ENCODE peak calls at places on chromosome 11, in four cellular contexts. One of them, this sample, is unnamed.

GRCh38 chr11:94028436-94028835 is 7.3 kb downstream of the HEPHL1 start:
- DNase-seq in WTC11: no peak
- DNase-seq in SK-N-SH: no peak
- DNase-seq in A549: no peak
- DNase-seq in this sample: no peak

GRCh38 chr11:116930177-116930576 is 92.8 kb upstream of the APOA1 start:
- DNase-seq in SK-N-SH: no peak
- DNase-seq in A549: no peak
- DNase-seq in WTC11: no peak
- DNase-seq in this sample: no peak

GRCh38 chr11:134576286-134576685 is 164.2 kb upstream of the B3GAT1 start:
- DNase-seq in WTC11: no peak
- DNase-seq in SK-N-SH: no peak
- DNase-seq in A549: no peak
- DNase-seq in this sample: no peak

GRCh38 chr11:38130514-38130913 is 1532.5 kb upstream of the RAG2 start:
- DNase-seq in A549: no peak
- DNase-seq in SK-N-SH: no peak
- DNase-seq in WTC11: no peak
- DNase-seq in this sample: no peak

GRCh38 chr11:110452720-110453119 is 23.0 kb downstream of the FDX1 start:
- DNase-seq in WTC11: no peak
- DNase-seq in SK-N-SH: no peak
- DNase-seq in A549: no peak
- DNase-seq in this sample: no peak

GRCh38 chr11:70669871-70670683 is 271.7 kb downstream of the CTTN start:
- DNase-seq in SK-N-SH: peak
- DNase-seq in A549: no peak
- DNase-seq in WTC11: no peak
- DNase-seq in this sample: no peak

GRCh38 chr11:67117667-67118058 is 1.4 kb upstream of the KDM2A start:
- DNase-seq in SK-N-SH: no peak
- DNase-seq in WTC11: peak
- DNase-seq in A549: no peak
- DNase-seq in this sample: no peak

GRCh38 chr11:14012836-14013235 is 50.3 kb downstream of the SPON1 start:
- DNase-seq in SK-N-SH: no peak
- DNase-seq in A549: no peak
- DNase-seq in WTC11: no peak
- DNase-seq in this sample: no peak

GRCh38 chr11:27158763-27159679 is 118.4 kb downstream of the BBOX1 start:
- DNase-seq in SK-N-SH: peak
- DNase-seq in A549: peak
- DNase-seq in WTC11: peak
- DNase-seq in this sample: no peak

GRCh38 chr11:21323617-21324016 is 654.2 kb downstream of the NELL1 start:
- DNase-seq in WTC11: no peak
- DNase-seq in SK-N-SH: no peak
- DNase-seq in A549: no peak
- DNase-seq in this sample: no peak

GRCh38 chr11:110735431-110736157 is 23.4 kb upstream of the ARHGAP20 start:
- DNase-seq in WTC11: no peak
- DNase-seq in A549: no peak
- DNase-seq in SK-N-SH: no peak
- DNase-seq in this sample: no peak

GRCh38 chr11:9739108-9739507 is 75.2 kb downstream of the SWAP70 start:
- DNase-seq in A549: no peak
- DNase-seq in SK-N-SH: no peak
- DNase-seq in WTC11: no peak
- DNase-seq in this sample: no peak

GRCh38 chr11:130369141-130369691 is 54.5 kb upstream of the ZBTB44 start:
- DNase-seq in WTC11: no peak
- DNase-seq in SK-N-SH: no peak
- DNase-seq in A549: no peak
- DNase-seq in this sample: no peak

GRCh38 chr11:45182902-45183301 is 36.5 kb downstream of the PRDM11 start:
- DNase-seq in SK-N-SH: peak
- DNase-seq in WTC11: peak
- DNase-seq in A549: peak
- DNase-seq in this sample: no peak
- TF ChIP-seq USF2 in SK-N-SH: no peak
- TF ChIP-seq USF2 in WTC11: no peak
- TF ChIP-seq USF2 in A549: no peak
- TF ChIP-seq USF2 in this sample: no peak

GRCh38 chr11:10862446-10862845 is 4.6 kb upstream of the ZBED5 start:
- DNase-seq in WTC11: no peak
- DNase-seq in A549: no peak
- DNase-seq in SK-N-SH: no peak
- DNase-seq in this sample: no peak
- TF ChIP-seq USF2 in WTC11: no peak
- TF ChIP-seq USF2 in A549: no peak
- TF ChIP-seq USF2 in SK-N-SH: no peak
- TF ChIP-seq USF2 in this sample: no peak

GRCh38 chr11:86469491-86470388 is 95.1 kb downstream of the CCDC81 start:
- DNase-seq in WTC11: no peak
- DNase-seq in A549: no peak
- DNase-seq in SK-N-SH: no peak
- DNase-seq in this sample: no peak
- TF ChIP-seq USF2 in WTC11: no peak
- TF ChIP-seq USF2 in A549: no peak
- TF ChIP-seq USF2 in SK-N-SH: no peak
- TF ChIP-seq USF2 in this sample: no peak

DNA sequence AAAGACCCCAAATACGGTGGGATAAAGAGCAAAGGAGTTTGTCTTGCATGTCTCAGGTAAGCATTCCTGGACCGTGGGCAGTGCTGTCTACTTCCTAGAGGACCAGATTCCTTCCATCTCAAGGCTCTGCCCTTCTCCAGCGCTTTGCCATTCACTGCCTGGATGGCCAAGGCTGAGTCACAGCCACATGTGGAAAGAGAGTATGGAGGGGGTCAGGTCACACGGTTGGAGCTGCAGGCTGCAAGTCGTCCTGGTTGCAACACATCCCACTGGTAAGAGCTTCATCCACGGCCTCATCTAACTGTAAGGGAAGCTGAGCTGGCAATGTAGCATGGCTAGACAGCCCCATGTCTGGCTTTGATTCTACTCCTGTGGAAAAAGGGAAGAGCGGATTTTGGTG is 300.7 kb downstream of the DDX10 start:
- DNase-seq in A549: no peak
- DNase-seq in SK-N-SH: no peak
- DNase-seq in WTC11: no peak
- DNase-seq in this sample: no peak
- TF ChIP-seq USF2 in A549: no peak
- TF ChIP-seq USF2 in SK-N-SH: no peak
- TF ChIP-seq USF2 in WTC11: no peak
- TF ChIP-seq USF2 in this sample: no peak

DNA sequence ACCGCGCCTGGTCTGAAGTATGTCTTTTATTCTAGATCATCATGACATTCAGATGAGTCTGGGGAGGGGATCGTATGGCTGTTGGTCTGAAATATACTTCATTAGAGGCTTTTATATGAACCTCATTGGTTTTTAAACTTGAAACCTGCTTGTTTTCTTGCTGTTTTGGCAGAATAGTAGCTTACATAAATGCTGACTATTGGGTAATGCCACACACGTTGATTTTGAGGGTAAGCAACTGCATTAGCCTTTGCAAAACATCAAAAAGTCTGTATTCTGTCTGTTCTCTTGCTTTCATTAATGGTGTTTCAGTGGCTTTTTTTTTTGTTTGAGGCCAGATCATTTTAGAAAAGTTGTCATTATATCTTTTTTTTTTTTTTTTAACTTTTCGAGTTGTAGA is 14.2 kb downstream of the PPME1 start:
- DNase-seq in WTC11: no peak
- DNase-seq in A549: no peak
- DNase-seq in SK-N-SH: no peak
- DNase-seq in this sample: no peak
- TF ChIP-seq USF2 in WTC11: no peak
- TF ChIP-seq USF2 in A549: no peak
- TF ChIP-seq USF2 in SK-N-SH: no peak
- TF ChIP-seq USF2 in this sample: no peak

GRCh38 chr11:122633219-122633829 is 22.2 kb upstream of the UBASH3B start:
- DNase-seq in SK-N-SH: peak
- DNase-seq in A549: peak
- DNase-seq in WTC11: peak
- DNase-seq in this sample: no peak
- TF ChIP-seq USF2 in SK-N-SH: no peak
- TF ChIP-seq USF2 in A549: no peak
- TF ChIP-seq USF2 in WTC11: no peak
- TF ChIP-seq USF2 in this sample: no peak

This sample was measured in GM12878.